ENCODE peak calls at places on chromosomes 2 and 18, in eight cellular contexts. J is hepatocyte, E is endodermal cell, K is upper lobe of right lung, Q is fibroblast of lung, M is stomach, P is transverse colon, L is RWPE2. O is an unnamed sample. For H3K4me1, the result is how much of the 10 kb centered on the place peaks cover.

GRCh38 chr2:223909048-223909741 is 35.9 kb downstream of the WDFY1 start:
- DNase-seq in K (no peak), E (no peak), M (no peak), P (no peak), L (no peak), J (no peak), Q (no peak), O (no peak)

GRCh38 chr2:100529900-100530299 is 32.9 kb upstream of the PDCL3 start:
- DNase-seq in L (no peak), M (no peak), P (no peak), K (no peak), E (no peak), J (no peak), Q (no peak), O (no peak)

GRCh38 chr2:56239437-56239836 is 55.6 kb downstream of the CCDC85A start:
- DNase-seq in P (no peak), J (no peak), E (no peak), L (no peak), Q (peak), K (no peak), M (no peak), O (no peak)

GRCh38 chr2:24220534-24221281 is 45.9 kb downstream of the FAM228A start:
- DNase-seq in K (no peak), M (no peak), P (no peak), J (no peak), Q (no peak), E (no peak), L (no peak), O (no peak)

GRCh38 chr2:88517759-88518201 is 65.3 kb upstream of the FOXI3 start:
- DNase-seq in P (no peak), L (no peak), M (no peak), E (peak), Q (no peak), K (peak), J (no peak), O (no peak)

GRCh38 chr2:29001791-29002190 is 20.7 kb downstream of the TOGARAM2 start:
- DNase-seq in L (no peak), Q (no peak), K (no peak), E (no peak), M (no peak), J (no peak), P (no peak), O (no peak)

GRCh38 chr2:227295806-227296205 is 29.2 kb upstream of the MFF start:
- DNase-seq in M (no peak), E (no peak), J (no peak), L (no peak), Q (no peak), P (no peak), K (no peak), O (no peak)

GRCh38 chr2:227462463-227462951 is 9.4 kb upstream of the AGFG1 start:
- DNase-seq in L (no peak), E (no peak), M (no peak), J (peak), K (no peak), P (no peak), Q (no peak), O (no peak)

GRCh38 chr18:3610818-3611217 is 160.8 kb downstream of the TGIF1 start:
- DNase-seq in P (no peak), E (no peak), M (no peak), J (no peak), L (no peak), Q (no peak), K (no peak), O (no peak)

GRCh38 chr2:128593518-128594272 is 275.0 kb upstream of the HS6ST1 start:
- DNase-seq in M (peak), P (no peak), E (no peak), Q (peak), L (peak), J (peak), K (no peak), O (no peak)

GRCh38 chr2:28904802-28905499 is 10.5 kb downstream of the WDR43 start:
- DNase-seq in Q (peak), M (no peak), J (no peak), L (no peak), P (no peak), E (peak), K (no peak), O (no peak)

GRCh38 chr2:62266433-62267038 is 70.6 kb downstream of the B3GNT2 start:
- DNase-seq in L (no peak), E (peak), P (no peak), M (no peak), J (no peak), K (no peak), Q (peak), O (no peak)

GRCh38 chr2:85549826-85550225 is 10.9 kb downstream of the MAT2A start:
- DNase-seq in P (no peak), E (no peak), M (no peak), L (no peak), Q (peak), K (no peak), J (no peak), O (no peak)

GRCh38 chr2:85716346-85716880 is 22.3 kb downstream of the GNLY start:
- DNase-seq in Q (no peak), L (no peak), P (no peak), K (no peak), M (no peak), J (no peak), E (no peak), O (no peak)

GRCh38 chr2:197799072-197799471 is 5.3 kb upstream of the PLCL1 start:
- DNase-seq in K (no peak), Q (no peak), J (no peak), P (no peak), M (no peak), E (no peak), L (no peak), O (no peak)

GRCh38 chr2:27264253-27264752 is 1.5 kb upstream of the SLC30A3 start:
- DNase-seq in Q (no peak), E (peak), L (no peak), M (no peak), K (no peak), P (no peak), J (peak), O (no peak)

GRCh38 chr2:99569393-99569792 is 79.6 kb upstream of the REV1 start:
- DNase-seq in J (peak), M (no peak), K (no peak), E (no peak), P (no peak), Q (no peak), L (no peak), O (no peak)

GRCh38 chr18:12336251-12336650 is 28.2 kb downstream of the TUBB6 start:
- DNase-seq in K (no peak), Q (no peak), E (peak), M (no peak), P (no peak), J (no peak), L (no peak), O (no peak)

GRCh38 chr2:5967506-5967905 is 275.3 kb downstream of the SOX11 start:
- DNase-seq in L (no peak), E (no peak), Q (no peak), J (no peak), M (no peak), P (no peak), K (no peak), O (no peak)

GRCh38 chr2:152471499-152471898 is 136.5 kb downstream of the FMNL2 start:
- DNase-seq in M (no peak), J (no peak), L (no peak), Q (no peak), E (no peak), P (no peak), K (no peak), O (no peak)
- H3K4me1 ChIP-seq in M (half or more), J (half or more), L (half or more), Q (under half), E (under half), P (half or more), K (under half), O (under half)

DNA sequence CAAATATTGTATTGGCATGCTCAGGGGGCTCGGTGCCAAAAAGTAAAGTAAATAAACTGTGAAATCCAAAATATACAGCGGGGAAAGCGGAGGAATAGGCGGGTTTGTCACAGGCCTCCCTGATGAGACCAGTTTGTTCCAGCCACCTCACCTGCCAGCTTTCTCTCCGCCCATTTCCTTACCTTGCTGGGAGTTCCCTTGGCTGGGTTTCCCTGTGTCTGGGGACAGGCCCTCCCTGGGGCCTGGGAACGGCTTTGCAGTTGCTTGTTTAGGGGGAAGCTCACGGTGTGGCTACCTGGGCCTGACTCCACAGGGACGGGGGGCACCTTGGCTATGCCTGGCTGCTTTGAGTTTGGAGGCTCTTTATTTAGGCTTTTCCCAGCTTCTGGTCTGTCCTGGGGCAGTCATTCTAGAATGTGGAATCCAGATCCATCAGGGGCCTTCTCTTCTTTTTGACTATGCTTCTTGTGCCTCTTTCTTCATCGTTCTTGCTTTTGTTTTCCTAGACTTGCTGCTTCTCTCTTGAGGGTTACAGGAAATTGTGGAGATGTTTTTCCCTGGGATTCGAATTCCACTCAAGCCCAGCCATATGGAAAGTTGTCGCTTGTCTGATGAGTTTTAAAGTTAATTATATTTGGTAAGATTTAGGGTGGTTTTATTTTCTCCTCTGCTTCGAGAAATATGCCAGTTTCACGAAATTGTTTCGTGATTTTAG is 2.3 kb downstream of the GLI2 start:
- DNase-seq in J (peak), K (no peak), Q (no peak), P (peak), L (no peak), E (peak), M (peak), O (peak)
- H3K4me1 ChIP-seq in J (under half), K (under half), Q (under half), P (half or more), L (under half), E (under half), M (half or more), O (under half)

GRCh38 chr2:235500110-235500760 is 6.4 kb downstream of the AGAP1 start:
- DNase-seq in Q (no peak), E (peak), L (no peak), J (no peak), K (no peak), M (no peak), P (no peak), O (no peak)
- H3K4me1 ChIP-seq in Q (under half), E (under half), L (under half), J (under half), K (under half), M (half or more), P (half or more), O (under half)

DNA sequence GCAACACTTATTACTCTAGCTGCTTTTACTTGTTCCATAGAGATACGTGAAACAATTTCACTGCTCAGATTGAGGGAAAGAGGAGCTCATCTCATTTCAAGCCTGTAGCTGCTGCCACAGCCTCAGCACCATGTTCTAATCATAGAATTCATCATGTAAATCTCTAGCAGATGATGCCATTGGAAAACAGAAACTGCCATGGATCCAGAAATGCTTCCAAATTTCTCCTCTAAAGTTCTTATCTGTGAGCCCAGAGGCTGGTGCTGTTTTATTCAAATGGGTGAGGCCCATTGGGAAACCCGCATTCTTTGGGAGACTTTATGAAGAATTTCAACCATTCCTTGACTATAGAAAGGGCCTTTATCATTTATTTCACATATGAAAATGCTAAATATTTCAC is 1.9 kb downstream of the CDC42EP3 start:
- DNase-seq in P (no peak), Q (no peak), K (no peak), J (no peak), L (no peak), E (no peak), M (no peak), O (no peak)
- H3K4me1 ChIP-seq in P (half or more), Q (under half), K (under half), J (under half), L (under half), E (under half), M (half or more), O (under half)

GRCh38 chr2:234290671-234291070 is 206.2 kb downstream of the ARL4C start:
- DNase-seq in L (no peak), K (no peak), Q (peak), P (peak), M (peak), J (no peak), E (no peak), O (peak)

GRCh38 chr2:234292955-234293228 is 204.0 kb downstream of the ARL4C start:
- DNase-seq in E (no peak), L (no peak), J (no peak), Q (no peak), P (no peak), K (no peak), M (no peak), O (no peak)

GRCh38 chr2:234293973-234294372 is 202.9 kb downstream of the ARL4C start:
- DNase-seq in M (no peak), E (no peak), P (no peak), J (no peak), K (no peak), Q (no peak), L (no peak), O (no peak)

GRCh38 chr2:234291765-234292204 is 205.1 kb downstream of the ARL4C start:
- DNase-seq in P (peak), E (no peak), M (no peak), L (no peak), K (no peak), J (peak), Q (peak), O (peak)

DNA sequence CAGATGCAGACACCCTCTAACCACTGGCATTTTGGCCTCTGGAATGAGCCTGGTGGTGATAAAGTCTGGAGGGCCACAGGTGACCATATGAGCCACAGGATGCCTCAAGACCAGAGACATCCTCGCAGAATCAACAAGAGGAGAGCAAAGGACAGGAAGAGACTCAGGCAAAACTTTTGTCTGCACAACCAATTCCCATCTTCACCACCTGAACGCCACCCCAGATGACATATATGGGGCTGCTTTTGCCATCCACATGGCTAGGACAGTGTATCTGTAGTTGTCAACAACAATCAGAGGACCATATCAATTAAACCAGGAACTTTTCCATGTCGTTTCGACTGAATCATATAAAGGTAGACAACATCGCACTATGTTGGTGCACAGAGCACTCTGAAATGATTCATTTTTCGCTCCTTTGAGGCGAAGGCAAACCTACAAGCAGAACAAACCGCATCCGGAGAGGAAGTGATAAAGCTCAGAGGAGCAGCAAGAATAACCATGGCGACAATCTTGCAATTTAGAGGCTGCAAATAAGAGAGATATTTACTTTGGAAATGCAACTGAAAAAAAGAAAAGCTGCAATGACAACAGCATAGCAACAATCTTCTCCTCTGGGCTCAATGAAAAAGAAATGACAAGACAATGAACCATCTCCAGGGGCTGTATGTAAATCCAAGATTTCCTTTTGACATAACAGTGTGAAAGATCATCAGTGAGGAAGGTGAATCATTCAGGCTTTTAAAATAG is 204.5 kb downstream of the ARL4C start:
- DNase-seq in E (no peak), Q (peak), P (peak), L (no peak), K (no peak), J (no peak), M (no peak), O (peak)
- H3K4me1 ChIP-seq in E (under half), Q (under half), P (under half), L (under half), K (under half), J (under half), M (under half), O (under half)

O was measured in mucosa of descending colon.